ENCODE peak calls at places on chromosome 1, in ten cellular contexts. U is iris pigment epithelial cell, N is lung, Z is GOT3, K is cardiac fibroblast, Q is right lobe of liver, E is body of pancreas, I is fibroblast of mammary gland, W is transverse colon, B is stomach. G is an unnamed sample.

GRCh38 chr1:7579016-7579415 is 192.1 kb upstream of the VAMP3 start:
- DNase-seq in B (no peak), Q (no peak), U (no peak), I (no peak), K (no peak), W (no peak), N (no peak), Z (no peak), E (no peak), G (no peak)

GRCh38 chr1:221264848-221265247 is 385.6 kb downstream of the HLX start:
- DNase-seq in U (no peak), N (no peak), I (peak), B (no peak), Z (no peak), W (no peak), Q (no peak), K (no peak), E (no peak), G (no peak)

GRCh38 chr1:224317383-224318045 is 12.5 kb downstream of the NVL start:
- DNase-seq in K (no peak), N (no peak), U (no peak), E (no peak), W (no peak), Q (no peak), I (no peak), Z (no peak), B (no peak), G (no peak)

GRCh38 chr1:179021873-179022272 is 3.8 kb upstream of the FAM20B start:
- DNase-seq in Q (no peak), U (peak), I (peak), W (no peak), E (no peak), Z (no peak), K (peak), B (no peak), N (no peak), G (no peak)

GRCh38 chr1:35929730-35930592 is 944 bp upstream of the AGO3 start:
- DNase-seq in N (peak), B (peak), Q (peak), I (peak), Z (no peak), W (peak), E (peak), K (peak), U (peak), G (peak)

GRCh38 chr1:177091036-177091435 is 73.5 kb downstream of the ASTN1 start:
- DNase-seq in N (no peak), U (peak), W (no peak), B (no peak), K (no peak), I (peak), Q (no peak), E (no peak), Z (no peak), G (no peak)

GRCh38 chr1:216843426-216843825 is 120.2 kb upstream of the ESRRG start:
- DNase-seq in K (no peak), Z (no peak), I (no peak), B (no peak), W (no peak), U (no peak), Q (no peak), E (no peak), N (no peak), G (no peak)

GRCh38 chr1:184164529-184164928 is 113.0 kb downstream of the TSEN15 start:
- DNase-seq in E (no peak), K (no peak), I (peak), Z (no peak), Q (no peak), U (no peak), N (no peak), W (no peak), B (no peak), G (no peak)

GRCh38 chr1:30920827-30921226 is 12.3 kb upstream of the SDC3 start:
- DNase-seq in N (no peak), W (no peak), U (peak), B (no peak), Q (no peak), E (no peak), Z (no peak), K (no peak), I (peak), G (no peak)

GRCh38 chr1:216247937-216248336 is 175.3 kb downstream of the USH2A start:
- DNase-seq in B (no peak), K (no peak), U (no peak), W (no peak), E (no peak), N (no peak), I (no peak), Q (no peak), Z (no peak), G (no peak)

GRCh38 chr1:43742026-43742425 is 34.7 kb downstream of the ST3GAL3 start:
- DNase-seq in Q (no peak), Z (no peak), K (no peak), I (no peak), B (no peak), U (no peak), E (no peak), N (no peak), W (no peak), G (no peak)

GRCh38 chr1:2156866-2157265 is 37.7 kb downstream of the FAAP20 start:
- DNase-seq in Q (no peak), B (no peak), Z (no peak), K (no peak), W (no peak), U (no peak), E (no peak), N (no peak), I (no peak), G (no peak)

GRCh38 chr1:109617291-109617801 is 2.1 kb downstream of the GNAT2 start:
- DNase-seq in B (no peak), I (peak), E (no peak), Q (no peak), Z (no peak), W (no peak), K (peak), U (peak), N (no peak), G (no peak)

GRCh38 chr1:108045370-108045950 is 80.5 kb upstream of the VAV3 start:
- DNase-seq in Q (no peak), K (no peak), Z (no peak), U (no peak), E (no peak), B (no peak), W (no peak), I (no peak), N (no peak), G (no peak)

GRCh38 chr1:24894002-24894401 is 36.1 kb downstream of the RUNX3 start:
- DNase-seq in Q (no peak), Z (no peak), B (peak), W (no peak), I (no peak), K (no peak), N (no peak), E (no peak), U (no peak), G (no peak)

GRCh38 chr1:116826818-116827606 is 72.8 kb downstream of the CD2 start:
- DNase-seq in Q (no peak), Z (no peak), B (no peak), W (no peak), K (peak), N (no peak), I (peak), E (no peak), U (peak), G (no peak)

GRCh38 chr1:229368347-229368746 is 25.5 kb upstream of the CCSAP start:
- DNase-seq in I (no peak), Q (no peak), U (no peak), K (no peak), N (no peak), Z (no peak), E (no peak), W (peak), B (no peak), G (no peak)

G was measured in effector CD8-positive, alpha-beta T cell.